ENCODE peak calls at places on chromosome 16, in seven cellular contexts. P, O, I, K, M, N and E are unnamed samples.

GRCh38 chr16:31064882-31065461 is 9.1 kb downstream of the ZNF668 start:
- DNase-seq in P (peak; percentile 83), O (peak; percentile 70), K (peak; percentile 48), M (no peak), I (no peak), N (no peak), E (no peak)

GRCh38 chr16:10846213-10846998 is 27.8 kb upstream of the TVP23A start:
- DNase-seq in N (no peak), P (no peak), M (no peak), I (no peak), O (no peak), K (no peak), E (no peak)

GRCh38 chr16:52976539-52977167 is 76.0 kb downstream of the CHD9NB start:
- DNase-seq in I (no peak), M (no peak), N (no peak), O (no peak), P (no peak), K (no peak), E (no peak)

GRCh38 chr16:53863861-53864260 is 159.9 kb downstream of the FTO start:
- DNase-seq in I (no peak), O (no peak), M (no peak), K (no peak), N (no peak), P (no peak), E (no peak)

GRCh38 chr16:49483251-49483650 is 109.6 kb downstream of the C16orf78 start:
- DNase-seq in N (no peak), M (no peak), P (no peak), K (no peak), I (no peak), O (no peak), E (no peak)

GRCh38 chr16:74991593-74992403 is 6.9 kb upstream of the WDR59 start:
- DNase-seq in P (no peak), K (no peak), O (no peak), I (peak; percentile 88), M (no peak), N (no peak), E (no peak)

GRCh38 chr16:23081675-23082119 is 67.6 kb downstream of the USP31 start:
- DNase-seq in N (no peak), I (no peak), M (no peak), P (peak; percentile 65), O (no peak), K (no peak), E (no peak)

GRCh38 chr16:4839942-4840341 is 7.1 kb downstream of the GLYR1 start:
- DNase-seq in I (no peak), N (no peak), P (no peak), O (no peak), M (no peak), K (no peak), E (no peak)